ENCODE peak calls at places on chromosomes 11 and 22, in seven cellular contexts. H, P, Z, E, F, U and V are unnamed samples.

GRCh38 chr11:42172441-42172840 is 713.0 kb upstream of the LRRC4C start:
- DNase-seq in U (no peak), F (no peak), H (no peak), Z (no peak), P (no peak), E (no peak), V (no peak)

GRCh38 chr11:35247863-35248262 is 108.9 kb downstream of the CD44 start:
- DNase-seq in P (no peak), U (no peak), E (no peak), H (no peak), F (no peak), Z (no peak), V (no peak)

GRCh38 chr11:8061555-8062428 is 19.2 kb upstream of the TUB start:
- DNase-seq in E (no peak), H (no peak), Z (no peak), F (no peak), P (no peak), U (no peak), V (no peak)

GRCh38 chr11:17734986-17735822 is 623 bp downstream of the KCNC1 start:
- DNase-seq in Z (peak; percentile 55), F (peak; percentile 51), U (no peak), E (peak; percentile 86), P (peak; percentile 49), H (no peak), V (peak; percentile 84)

GRCh38 chr11:61716478-61717285 is 35.8 kb upstream of the MYRF start:
- DNase-seq in P (no peak), F (no peak), U (no peak), H (no peak), Z (no peak), E (no peak), V (no peak)

GRCh38 chr11:1228183-1228821 is 5.4 kb downstream of the MUC5B start:
- DNase-seq in P (no peak), H (no peak), U (no peak), E (no peak), Z (no peak), F (peak; percentile 11), V (no peak)

GRCh38 chr22:36368359-36368983 is 19.3 kb downstream of the MYH9 start:
- DNase-seq in U (no peak), E (no peak), Z (peak; percentile 43), F (no peak), H (no peak), P (no peak), V (no peak)

GRCh38 chr22:25159028-25159427 is 40.6 kb upstream of the CRYBB3 start:
- DNase-seq in Z (no peak), E (no peak), U (no peak), P (no peak), F (no peak), H (no peak), V (no peak)

GRCh38 chr11:123707206-123707605 is 34.3 kb downstream of the ZNF202 start:
- DNase-seq in E (no peak), H (no peak), Z (no peak), U (no peak), F (no peak), P (no peak), V (no peak)

GRCh38 chr11:130442728-130443127 is 5.7 kb upstream of the ADAMTS15 start:
- DNase-seq in Z (no peak), U (no peak), P (no peak), F (no peak), E (no peak), H (no peak), V (no peak)

GRCh38 chr11:114276077-114276476 is 20.1 kb upstream of the NNMT start:
- DNase-seq in P (no peak), F (no peak), U (no peak), Z (no peak), E (no peak), H (peak; percentile 68), V (no peak)
- TF ChIP-seq CTCF in P (no peak), F (no peak), U (no peak), Z (no peak), E (no peak), H (no peak), V (no peak)

GRCh38 chr11:127471662-127472061 is 471.1 kb upstream of the KIRREL3 start:
- DNase-seq in H (no peak), E (no peak), U (no peak), P (no peak), F (no peak), Z (no peak), V (no peak)
- TF ChIP-seq CTCF in H (no peak), E (no peak), U (no peak), P (no peak), F (no peak), Z (peak; percentile 32), V (no peak)

GRCh38 chr11:101987370-101987769 is 59.9 kb upstream of the CFAP300 start:
- DNase-seq in U (no peak), H (no peak), P (no peak), F (no peak), E (no peak), Z (no peak), V (no peak)
- TF ChIP-seq CTCF in U (no peak), H (no peak), P (no peak), F (no peak), E (no peak), Z (no peak), V (no peak)

GRCh38 chr22:43237280-43237679 is 50.3 kb upstream of the TTLL12 start:
- DNase-seq in F (no peak), U (no peak), H (no peak), Z (no peak), P (no peak), E (no peak), V (no peak)
- TF ChIP-seq CTCF in F (no peak), U (no peak), H (no peak), Z (no peak), P (no peak), E (no peak), V (no peak)

GRCh38 chr11:69726019-69726418 is 22.2 kb upstream of the FGF19 start:
- DNase-seq in Z (no peak), H (no peak), P (no peak), E (no peak), U (no peak), F (no peak), V (no peak)

GRCh38 chr11:69721061-69721460 is 17.2 kb upstream of the FGF19 start:
- DNase-seq in Z (no peak), H (no peak), F (no peak), U (no peak), E (no peak), P (no peak), V (no peak)

GRCh38 chr11:69718147-69718546 is 14.3 kb upstream of the FGF19 start:
- DNase-seq in E (peak; percentile 67), P (no peak), Z (peak; percentile 54), F (no peak), U (no peak), H (no peak), V (peak; percentile 83)

GRCh38 chr11:69718912-69719311 is 15.1 kb upstream of the FGF19 start:
- DNase-seq in H (no peak), E (no peak), Z (no peak), F (no peak), P (no peak), U (no peak), V (no peak)

DNA sequence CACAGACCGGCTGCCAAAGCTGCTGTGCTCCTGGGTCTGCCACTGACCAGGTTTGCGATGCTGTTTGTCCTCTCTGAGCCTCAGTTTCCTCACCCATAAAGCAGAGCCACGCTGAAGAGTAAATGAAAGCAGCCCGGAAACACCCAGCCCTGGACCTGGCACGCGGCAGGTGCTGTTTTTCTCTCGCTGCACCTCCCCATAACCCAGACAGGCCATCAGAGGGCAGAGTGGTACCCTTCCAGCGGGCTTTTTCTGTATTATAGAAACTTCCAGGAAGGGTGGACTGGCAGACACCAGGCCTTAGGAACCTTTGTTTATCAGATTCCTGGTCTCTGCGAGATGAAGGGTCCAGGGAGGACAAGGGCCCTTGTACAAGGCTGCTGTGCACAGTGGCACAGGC is 17.9 kb upstream of the FGF19 start:
- DNase-seq in P (no peak), Z (no peak), F (no peak), E (no peak), U (no peak), H (no peak), V (no peak)
- TF ChIP-seq CTCF in P (no peak), Z (no peak), F (no peak), E (no peak), U (no peak), H (no peak), V (no peak)

DNA sequence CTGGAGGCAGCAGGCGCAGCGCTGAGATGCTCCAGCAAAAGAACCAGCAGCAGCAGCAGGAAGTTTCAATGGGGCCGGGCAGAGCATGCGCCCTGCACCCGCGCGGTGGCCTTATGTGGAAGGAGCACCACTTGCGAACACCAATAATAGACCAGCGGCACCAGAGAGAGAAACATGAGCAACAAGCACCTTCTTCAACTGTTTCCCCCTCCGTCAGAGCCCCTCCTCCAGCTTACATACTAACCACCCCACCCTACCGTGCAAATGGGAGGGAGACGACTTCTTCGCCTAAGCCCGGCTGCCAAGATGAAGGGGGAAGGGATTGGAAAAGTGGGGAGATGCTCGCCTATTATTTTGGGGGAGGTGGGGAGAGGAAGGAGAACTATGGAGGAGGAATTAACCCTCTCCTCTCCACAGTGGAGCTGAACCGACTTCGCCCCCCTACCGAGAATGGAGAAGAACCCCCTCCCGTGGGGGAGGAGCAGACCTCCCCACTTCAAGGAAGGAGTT is 1.1 kb downstream of the RSF1 start:
- DNase-seq in U (peak; percentile 53), H (peak; percentile 89), Z (peak; percentile 93), F (peak; percentile 89), P (peak; percentile 70), E (peak; percentile 83), V (peak; percentile 83)
- TF ChIP-seq CTCF in U (peak; percentile 27), H (no peak), Z (peak; percentile 12), F (no peak), P (no peak), E (no peak), V (no peak)

GRCh38 chr11:119699227-119699626 is 29.8 kb downstream of the NECTIN1 start:
- DNase-seq in U (no peak), P (no peak), Z (no peak), F (peak; percentile 85), H (peak; percentile 78), E (no peak), V (no peak)
- TF ChIP-seq CTCF in U (no peak), P (no peak), Z (no peak), F (no peak), H (no peak), E (no peak), V (no peak)

GRCh38 chr11:64777449-64778222 is 706 bp downstream of the SF1 start:
- DNase-seq in Z (peak; percentile 91), F (peak; percentile 84), H (peak; percentile 86), U (peak; percentile 26), E (peak; percentile 95), P (peak; percentile 78), V (peak; percentile 94)
- TF ChIP-seq CTCF in Z (no peak), F (no peak), H (no peak), U (no peak), E (no peak), P (no peak), V (no peak)